ENCODE peak calls at places on chromosomes 11 and 22, in ten cellular contexts. A is PC-3; H is colonic mucosa; C is OCI-LY7; R is kidney; W is aorta; F is A549; S is suprapubic skin; X is CD8-positive, alpha-beta memory T cell; G is ovary. K is an unnamed sample.
A peak's percentile ranks its signal among the peaks of the same experiment; 100 is the strongest.

GRCh38 chr11:66556086-66556485 is 9.4 kb downstream of the ACTN3 start:
- DNase-seq in A (no peak), H (no peak), C (no peak), R (no peak), W (no peak), F (no peak), S (no peak), X (no peak), G (no peak), K (no peak)

GRCh38 chr11:103420593-103420992 is 311.4 kb downstream of the DYNC2H1 start:
- DNase-seq in A (no peak), H (no peak), C (no peak), R (no peak), W (no peak), F (no peak), S (no peak), X (no peak), G (no peak), K (no peak)

GRCh38 chr22:32837142-32837541 is 35.6 kb downstream of the TIMP3 start:
- DNase-seq in A (no peak), H (no peak), C (no peak), R (no peak), W (no peak), F (no peak), S (no peak), X (no peak), G (no peak), K (no peak)

GRCh38 chr22:39144101-39144815 is 8.2 kb downstream of the CBX7 start:
- DNase-seq in A (peak; percentile 17), H (peak; percentile 64), C (peak; percentile 64), R (peak; percentile 83), W (peak; percentile 74), F (no peak), S (no peak), X (peak; percentile 58), G (no peak), K (peak; percentile 52)

GRCh38 chr11:15874699-15875098 is 481.6 kb downstream of the SOX6 start:
- DNase-seq in A (no peak), H (no peak), C (no peak), R (no peak), W (no peak), F (no peak), S (no peak), X (no peak), G (no peak), K (no peak)

GRCh38 chr11:27719575-27719925 is 19.3 kb upstream of the BDNF start:
- DNase-seq in A (no peak), H (no peak), C (no peak), R (no peak), W (no peak), F (no peak), S (no peak), X (no peak), G (no peak), K (no peak)

GRCh38 chr22:42316988-42317387 is 46.5 kb upstream of the TCF20 start:
- DNase-seq in A (no peak), H (peak; percentile 91), C (no peak), R (no peak), W (no peak), F (no peak), S (no peak), X (peak; percentile 34), G (peak; percentile 45), K (no peak)

GRCh38 chr11:19713221-19714092 is 820 bp downstream of the NAV2 start:
- DNase-seq in A (no peak), H (no peak), C (no peak), R (peak; percentile 79), W (peak; percentile 79), F (no peak), S (no peak), X (no peak), G (no peak), K (peak; percentile 8)

GRCh38 chr22:19605508-19606331 is 81.5 kb upstream of the CLDN5 start:
- DNase-seq in A (peak; percentile 76), H (no peak), C (no peak), R (no peak), W (no peak), F (no peak), S (no peak), X (no peak), G (no peak), K (no peak)

GRCh38 chr22:29661355-29661754 is 57.9 kb downstream of the NF2 start:
- DNase-seq in A (no peak), H (no peak), C (no peak), R (no peak), W (no peak), F (no peak), S (no peak), X (no peak), G (no peak), K (no peak)

GRCh38 chr11:65911682-65912568 is 6.9 kb downstream of the C11orf68 start:
- DNase-seq in A (peak; percentile 99), H (peak; percentile 58), C (no peak), R (peak; percentile 89), W (peak; percentile 87), F (peak; percentile 68), S (peak; percentile 83), X (no peak), G (peak; percentile 82), K (no peak)

GRCh38 chr11:100098560-100098959 is 588.5 kb upstream of the ARHGAP42 start:
- DNase-seq in A (no peak), H (no peak), C (no peak), R (no peak), W (no peak), F (no peak), S (no peak), X (no peak), G (no peak), K (no peak)

GRCh38 chr11:74269161-74269809 is 42.2 kb downstream of the P4HA3 start:
- DNase-seq in A (no peak), H (no peak), C (no peak), R (no peak), W (no peak), F (no peak), S (no peak), X (no peak), G (no peak), K (peak; percentile 48)

GRCh38 chr11:57425565-57426438 is 1.1 kb downstream of the SLC43A3 start:
- DNase-seq in A (no peak), H (peak; percentile 43), C (no peak), R (no peak), W (peak; percentile 85), F (no peak), S (peak; percentile 90), X (no peak), G (peak; percentile 66), K (no peak)

GRCh38 chr11:57422669-57423068 is 4.3 kb downstream of the SLC43A3 start:
- DNase-seq in A (no peak), H (no peak), C (no peak), R (no peak), W (no peak), F (no peak), S (no peak), X (no peak), G (no peak), K (no peak)

GRCh38 chr11:57426439-57426753 is 525 bp downstream of the SLC43A3 start:
- DNase-seq in A (peak; percentile 4), H (no peak), C (peak; percentile 28), R (no peak), W (no peak), F (no peak), S (no peak), X (no peak), G (no peak), K (no peak)

GRCh38 chr11:57424802-57425564 is 1.9 kb downstream of the SLC43A3 start:
- DNase-seq in A (peak; percentile 71), H (peak; percentile 56), C (peak; percentile 55), R (peak; percentile 92), W (peak; percentile 86), F (no peak), S (peak; percentile 85), X (peak; percentile 80), G (peak; percentile 78), K (peak; percentile 83)

DNA sequence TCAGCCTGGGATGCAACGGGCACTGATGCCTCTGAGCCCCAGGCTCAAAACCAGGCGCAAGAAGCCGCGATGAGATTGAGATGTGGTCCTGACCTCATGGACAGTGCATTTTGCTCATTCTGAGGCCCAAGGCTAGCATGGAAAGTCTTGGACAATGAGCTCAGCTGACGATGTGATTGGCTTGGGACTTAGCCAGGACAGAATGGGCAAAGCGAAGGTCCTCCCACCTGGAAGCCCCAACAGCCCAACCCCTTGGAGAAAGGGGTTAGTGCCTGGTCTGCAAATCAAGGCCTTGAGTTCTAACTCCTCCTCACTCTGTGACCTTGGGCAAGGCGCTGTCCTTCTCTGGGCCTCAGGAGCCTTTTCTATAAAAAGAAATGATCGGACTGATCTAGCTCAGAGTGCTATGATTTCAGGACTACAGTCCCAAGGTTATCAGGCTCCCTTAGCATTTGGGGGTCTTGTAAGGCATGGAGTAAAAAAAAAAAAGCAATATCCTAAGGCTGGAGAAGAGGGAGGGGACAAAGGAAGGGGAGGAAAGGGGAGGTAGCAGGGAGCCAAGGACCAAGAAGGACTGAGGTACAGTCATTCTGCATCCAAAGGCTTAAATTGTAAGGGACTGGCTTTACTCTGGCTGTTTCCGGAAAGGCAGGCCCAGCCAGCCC is 2.7 kb downstream of the SLC43A3 start:
- DNase-seq in A (no peak), H (no peak), C (no peak), R (no peak), W (no peak), F (no peak), S (no peak), X (no peak), G (no peak), K (no peak)
- H3K4me3 ChIP-seq in A (no peak overlapping the region), H (no peak overlapping the region), C (peak overlapping the region; percentile 75), R (no peak overlapping the region), W (no peak overlapping the region), F (no peak overlapping the region), S (peak overlapping the region; percentile 52), X (peak overlapping the region; percentile 43), G (no peak overlapping the region), K (peak overlapping the region; percentile 56)

DNA sequence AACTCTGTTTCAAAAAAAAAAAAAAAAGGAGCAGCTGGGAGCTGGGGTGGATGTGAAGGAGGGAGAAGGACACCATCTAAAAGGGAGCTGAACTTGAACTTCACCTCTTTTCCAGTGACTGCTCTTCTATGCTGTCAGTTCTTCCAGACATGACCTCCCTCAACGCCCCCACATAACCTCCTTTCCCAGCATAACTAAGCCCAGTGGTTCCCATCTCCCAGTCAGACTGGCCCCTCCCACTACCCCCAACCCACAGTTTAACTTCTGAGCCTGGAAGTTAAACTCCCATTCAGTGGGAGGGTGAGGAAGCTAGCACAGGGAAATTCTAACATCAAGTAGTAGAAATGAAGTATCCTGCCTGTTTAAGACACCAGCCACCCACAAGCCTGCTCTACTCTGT is 1.8 kb downstream of the ARHGAP1 start:
- DNase-seq in A (no peak), H (no peak), C (no peak), R (no peak), W (no peak), F (no peak), S (no peak), X (no peak), G (no peak), K (no peak)
- H3K27ac ChIP-seq in A (no peak overlapping the region), H (no peak overlapping the region), C (no peak overlapping the region), R (no peak overlapping the region), W (no peak overlapping the region), F (no peak overlapping the region), S (no peak overlapping the region), X (no peak overlapping the region), G (no peak overlapping the region), K (peak overlapping the region; percentile 34)

GRCh38 chr11:43879789-43880639 is 617 bp upstream of the ALKBH3 start:
- DNase-seq in A (peak; percentile 10), H (peak; percentile 19), C (no peak), R (no peak), W (no peak), F (no peak), S (no peak), X (no peak), G (no peak), K (no peak)
- H3K4me3 ChIP-seq in A (peak overlapping the region; percentile 91), H (peak overlapping the region; percentile 94), C (no peak overlapping the region), R (peak overlapping the region; percentile 98), W (no peak overlapping the region), F (peak overlapping the region; percentile 82), S (peak overlapping the region; percentile 88), X (peak overlapping the region; percentile 71), G (peak overlapping the region; percentile 84), K (peak overlapping the region; percentile 90)

GRCh38 chr22:36351921-36352774 is 35.6 kb downstream of the MYH9 start:
- DNase-seq in A (peak; percentile 68), H (no peak), C (no peak), R (peak; percentile 91), W (no peak), F (no peak), S (no peak), X (no peak), G (no peak), K (no peak)
- H3K27ac ChIP-seq in A (peak overlapping the region; percentile 77), H (peak overlapping the region; percentile 78), C (no peak overlapping the region), R (peak overlapping the region; percentile 87), W (peak overlapping the region; percentile 89), F (peak overlapping the region; percentile 99), S (peak overlapping the region; percentile 75), X (peak overlapping the region; percentile 2), G (peak overlapping the region; percentile 76), K (peak overlapping the region; percentile 63)

K was measured in naive thymus-derived CD4-positive, alpha-beta T cell.